ENCODE peak calls at places on chromosome X, in ten cellular contexts. U, K, I, Q, H, A, O, W, P and L are unnamed samples.

GRCh38 chrX:74636749-74637314 is 22.4 kb upstream of the RLIM start:
- DNase-seq in U (no peak), K (no peak), I (no peak), Q (no peak), H (no peak), A (no peak), O (no peak), W (no peak), P (no peak), L (no peak)

GRCh38 chrX:1873671-1874070 is 258.8 kb downstream of the ASMT start:
- DNase-seq in U (no peak), K (no peak), I (no peak), Q (no peak), H (no peak), A (no peak), O (no peak), W (no peak), P (no peak), L (no peak)

GRCh38 chrX:113868169-113868568 is 715.7 kb upstream of the HTR2C start:
- DNase-seq in U (no peak), K (no peak), I (no peak), Q (no peak), H (no peak), A (no peak), O (no peak), W (no peak), P (no peak), L (no peak)

GRCh38 chrX:7420712-7421111 is 272.8 kb upstream of the PUDP start:
- DNase-seq in U (no peak), K (no peak), I (no peak), Q (no peak), H (no peak), A (no peak), O (no peak), W (no peak), P (no peak), L (no peak)

GRCh38 chrX:10052906-10053625 is 85.9 kb downstream of the CLDN34 start:
- DNase-seq in U (no peak), K (no peak), I (no peak), Q (no peak), H (no peak), A (no peak), O (no peak), W (no peak), P (peak; percentile 68), L (peak; percentile 80)

GRCh38 chrX:154412468-154412867 is 1.1 kb downstream of the TAFAZZIN start:
- DNase-seq in U (no peak), K (no peak), I (no peak), Q (no peak), H (no peak), A (no peak), O (no peak), W (peak; percentile 69), P (no peak), L (no peak)

GRCh38 chrX:49840679-49841078 is 11.6 kb downstream of the PAGE4 start:
- DNase-seq in U (peak; percentile 84), K (no peak), I (peak; percentile 6), Q (peak; percentile 89), H (no peak), A (peak; percentile 55), O (peak; percentile 13), W (peak; percentile 56), P (peak; percentile 24), L (peak; percentile 8)

GRCh38 chrX:13377537-13377936 is 57.7 kb upstream of the ATXN3L start:
- DNase-seq in U (no peak), K (no peak), I (no peak), Q (peak; percentile 86), H (no peak), A (no peak), O (no peak), W (no peak), P (no peak), L (no peak)

GRCh38 chrX:40100141-40100536 is 2.4 kb upstream of the BCOR start:
- DNase-seq in U (peak; percentile 22), K (no peak), I (no peak), Q (no peak), H (no peak), A (peak; percentile 39), O (no peak), W (no peak), P (peak; percentile 4), L (no peak)

GRCh38 chrX:53481816-53482485 is 47.8 kb upstream of the HSD17B10 start:
- DNase-seq in U (peak; percentile 53), K (peak; percentile 38), I (peak; percentile 12), Q (peak; percentile 80), H (no peak), A (peak; percentile 11), O (peak; percentile 15), W (no peak), P (peak; percentile 7), L (peak; percentile 19)

GRCh38 chrX:68726366-68726765 is 78.9 kb downstream of the STARD8 start:
- DNase-seq in U (no peak), K (no peak), I (no peak), Q (no peak), H (no peak), A (no peak), O (no peak), W (peak; percentile 25), P (no peak), L (no peak)

GRCh38 chrX:38426785-38427184 is 74.4 kb downstream of the OTC start:
- DNase-seq in U (peak; percentile 9), K (no peak), I (no peak), Q (no peak), H (no peak), A (no peak), O (no peak), W (no peak), P (no peak), L (no peak)

GRCh38 chrX:353566-354535 is 32.9 kb downstream of the PPP2R3B start:
- DNase-seq in U (no peak), K (no peak), I (no peak), Q (no peak), H (no peak), A (no peak), O (no peak), W (peak; percentile 41), P (no peak), L (no peak)

GRCh38 chrX:1899841-1900240 is 285.0 kb downstream of the ASMT start:
- DNase-seq in U (no peak), K (no peak), I (no peak), Q (no peak), H (no peak), A (no peak), O (no peak), W (no peak), P (no peak), L (no peak)

GRCh38 chrX:144819406-144819805 is 427.9 kb upstream of the SPANXN1 start:
- DNase-seq in U (no peak), K (no peak), I (no peak), Q (no peak), H (no peak), A (no peak), O (no peak), W (no peak), P (no peak), L (no peak)

GRCh38 chrX:17377047-17377692 is 2.2 kb downstream of the NHS start:
- DNase-seq in U (peak; percentile 88), K (no peak), I (no peak), Q (peak; percentile 27), H (no peak), A (peak; percentile 35), O (peak; percentile 10), W (peak; percentile 57), P (no peak), L (peak; percentile 2)

GRCh38 chrX:109448539-109448938 is 33.3 kb downstream of the GUCY2F start:
- DNase-seq in U (no peak), K (no peak), I (no peak), Q (peak; percentile 0), H (no peak), A (no peak), O (no peak), W (no peak), P (no peak), L (peak; percentile 4)

GRCh38 chrX:151604931-151605330 is 41.5 kb downstream of the PASD1 start:
- DNase-seq in U (no peak), K (no peak), I (no peak), Q (no peak), H (no peak), A (no peak), O (no peak), W (no peak), P (no peak), L (no peak)

GRCh38 chrX:95058815-95059214 is 1384.8 kb downstream of the FAM133A start:
- DNase-seq in U (no peak), K (no peak), I (no peak), Q (no peak), H (no peak), A (no peak), O (no peak), W (no peak), P (no peak), L (no peak)

GRCh38 chrX:118554511-118554910 is 58.9 kb downstream of the DOCK11 start:
- DNase-seq in U (no peak), K (no peak), I (no peak), Q (no peak), H (no peak), A (no peak), O (no peak), W (no peak), P (no peak), L (no peak)

GRCh38 chrX:24423960-24424359 is 41.1 kb upstream of the PDK3 start:
- DNase-seq in U (peak; percentile 12), K (no peak), I (no peak), Q (no peak), H (no peak), A (no peak), O (no peak), W (no peak), P (no peak), L (no peak)